ENCODE peak calls at places on chromosomes 3 and 15, in seven cellular contexts. One of them, this sample, is unnamed.

GRCh38 chr3:126911162-126912026 is 71.5 kb upstream of the PLXNA1 start:
- DNase-seq in AG10803: peak; percentile 95
- DNase-seq in stomach: peak; percentile 37
- DNase-seq in A549: peak; percentile 79
- DNase-seq in AG04449: peak; percentile 36
- DNase-seq in foreskin fibroblast: peak; percentile 82
- DNase-seq in lower lobe of right lung: peak; percentile 66
- DNase-seq in this sample: peak; percentile 95

GRCh38 chr3:174716956-174717355 is 142.2 kb upstream of the NAALADL2 start:
- DNase-seq in stomach: no peak
- DNase-seq in foreskin fibroblast: no peak
- DNase-seq in AG04449: no peak
- DNase-seq in AG10803: no peak
- DNase-seq in lower lobe of right lung: no peak
- DNase-seq in A549: no peak
- DNase-seq in this sample: no peak

GRCh38 chr3:134620476-134621115 is 30.2 kb downstream of the KY start:
- DNase-seq in AG10803: no peak
- DNase-seq in lower lobe of right lung: no peak
- DNase-seq in stomach: peak; percentile 18
- DNase-seq in AG04449: no peak
- DNase-seq in foreskin fibroblast: no peak
- DNase-seq in A549: no peak
- DNase-seq in this sample: no peak

GRCh38 chr15:64044315-64045105 is 1.8 kb downstream of the DAPK2 start:
- DNase-seq in A549: no peak
- DNase-seq in foreskin fibroblast: no peak
- DNase-seq in AG10803: no peak
- DNase-seq in lower lobe of right lung: no peak
- DNase-seq in AG04449: no peak
- DNase-seq in stomach: peak; percentile 31
- DNase-seq in this sample: no peak

GRCh38 chr15:51390239-51390931 is 48.9 kb downstream of the GLDN start:
- DNase-seq in foreskin fibroblast: no peak
- DNase-seq in AG10803: no peak
- DNase-seq in lower lobe of right lung: no peak
- DNase-seq in AG04449: no peak
- DNase-seq in A549: no peak
- DNase-seq in stomach: no peak
- DNase-seq in this sample: no peak

GRCh38 chr15:32994810-32995424 is 199.6 kb downstream of the FMN1 start:
- DNase-seq in A549: peak; percentile 62
- DNase-seq in stomach: no peak
- DNase-seq in lower lobe of right lung: no peak
- DNase-seq in AG10803: peak; percentile 63
- DNase-seq in AG04449: no peak
- DNase-seq in foreskin fibroblast: peak; percentile 74
- DNase-seq in this sample: peak; percentile 79

GRCh38 chr3:101865751-101866509 is 16.6 kb downstream of the NFKBIZ start:
- DNase-seq in AG10803: no peak
- DNase-seq in stomach: no peak
- DNase-seq in lower lobe of right lung: no peak
- DNase-seq in AG04449: no peak
- DNase-seq in A549: no peak
- DNase-seq in foreskin fibroblast: peak; percentile 47
- DNase-seq in this sample: no peak

GRCh38 chr15:67940324-67940719 is 100.5 kb upstream of the RNU6-1 start:
- DNase-seq in AG04449: no peak
- DNase-seq in stomach: no peak
- DNase-seq in foreskin fibroblast: no peak
- DNase-seq in A549: no peak
- DNase-seq in AG10803: no peak
- DNase-seq in lower lobe of right lung: no peak
- DNase-seq in this sample: no peak

GRCh38 chr3:159128628-159129027 is 326.8 kb downstream of the MFSD1 start:
- DNase-seq in lower lobe of right lung: no peak
- DNase-seq in A549: peak; percentile 20
- DNase-seq in AG10803: peak; percentile 82
- DNase-seq in foreskin fibroblast: peak; percentile 77
- DNase-seq in AG04449: peak; percentile 24
- DNase-seq in stomach: no peak
- DNase-seq in this sample: peak; percentile 72

GRCh38 chr3:32842531-32842931 is 24.7 kb downstream of the TRIM71 start:
- DNase-seq in lower lobe of right lung: no peak
- DNase-seq in AG10803: no peak
- DNase-seq in AG04449: no peak
- DNase-seq in stomach: peak; percentile 55
- DNase-seq in foreskin fibroblast: no peak
- DNase-seq in A549: no peak
- DNase-seq in this sample: no peak

GRCh38 chr3:107938128-107938527 is 152.7 kb downstream of the CD47 start:
- DNase-seq in A549: peak; percentile 29
- DNase-seq in foreskin fibroblast: peak; percentile 62
- DNase-seq in AG10803: peak; percentile 89
- DNase-seq in AG04449: no peak
- DNase-seq in lower lobe of right lung: no peak
- DNase-seq in stomach: no peak
- DNase-seq in this sample: peak; percentile 77

GRCh38 chr3:179842061-179842460 is 189.2 kb downstream of the USP13 start:
- DNase-seq in foreskin fibroblast: no peak
- DNase-seq in stomach: no peak
- DNase-seq in lower lobe of right lung: no peak
- DNase-seq in AG04449: no peak
- DNase-seq in AG10803: no peak
- DNase-seq in A549: no peak
- DNase-seq in this sample: no peak

GRCh38 chr3:53798144-53798543 is 48.1 kb downstream of the CHDH start:
- DNase-seq in AG10803: no peak
- DNase-seq in foreskin fibroblast: no peak
- DNase-seq in lower lobe of right lung: no peak
- DNase-seq in AG04449: no peak
- DNase-seq in A549: no peak
- DNase-seq in stomach: no peak
- DNase-seq in this sample: no peak

GRCh38 chr3:60954049-60954448 is 297.2 kb downstream of the FHIT start:
- DNase-seq in A549: no peak
- DNase-seq in AG04449: peak; percentile 72
- DNase-seq in stomach: no peak
- DNase-seq in AG10803: peak; percentile 47
- DNase-seq in lower lobe of right lung: no peak
- DNase-seq in foreskin fibroblast: peak; percentile 45
- DNase-seq in this sample: no peak

GRCh38 chr3:34863485-34863884 is 775.8 kb upstream of the ARPP21 start:
- DNase-seq in A549: no peak
- DNase-seq in foreskin fibroblast: peak; percentile 16
- DNase-seq in AG04449: no peak
- DNase-seq in stomach: no peak
- DNase-seq in AG10803: no peak
- DNase-seq in lower lobe of right lung: no peak
- DNase-seq in this sample: no peak

GRCh38 chr3:77348244-77348855 is 308.5 kb downstream of the ROBO2 start:
- DNase-seq in foreskin fibroblast: peak; percentile 64
- DNase-seq in AG04449: no peak
- DNase-seq in stomach: no peak
- DNase-seq in AG10803: no peak
- DNase-seq in lower lobe of right lung: no peak
- DNase-seq in A549: peak; percentile 35
- DNase-seq in this sample: peak; percentile 20

GRCh38 chr3:26915208-26915607 is 292.6 kb downstream of the LRRC3B start:
- DNase-seq in lower lobe of right lung: no peak
- DNase-seq in stomach: no peak
- DNase-seq in AG10803: no peak
- DNase-seq in foreskin fibroblast: no peak
- DNase-seq in AG04449: no peak
- DNase-seq in A549: no peak
- DNase-seq in this sample: no peak

GRCh38 chr3:61537366-61537765 is 24.0 kb upstream of the PTPRG start:
- DNase-seq in foreskin fibroblast: no peak
- DNase-seq in AG04449: no peak
- DNase-seq in lower lobe of right lung: no peak
- DNase-seq in A549: no peak
- DNase-seq in stomach: no peak
- DNase-seq in AG10803: no peak
- DNase-seq in this sample: peak; percentile 53

GRCh38 chr3:125168711-125169410 is 43.7 kb downstream of the SLC12A8 start:
- DNase-seq in stomach: no peak
- DNase-seq in foreskin fibroblast: peak; percentile 28
- DNase-seq in A549: no peak
- DNase-seq in lower lobe of right lung: peak; percentile 36
- DNase-seq in AG10803: peak; percentile 43
- DNase-seq in AG04449: no peak
- DNase-seq in this sample: no peak

GRCh38 chr3:151146071-151146730 is 56.8 kb downstream of the GPR171 start:
- DNase-seq in A549: peak; percentile 79
- DNase-seq in AG04449: no peak
- DNase-seq in AG10803: peak; percentile 71
- DNase-seq in stomach: peak; percentile 72
- DNase-seq in lower lobe of right lung: peak; percentile 66
- DNase-seq in foreskin fibroblast: peak; percentile 87
- DNase-seq in this sample: peak; percentile 82
- H3K4me3 ChIP-seq in A549: no peak overlapping the region
- H3K4me3 ChIP-seq in AG04449: no peak overlapping the region
- H3K4me3 ChIP-seq in AG10803: no peak overlapping the region
- H3K4me3 ChIP-seq in stomach: no peak overlapping the region
- H3K4me3 ChIP-seq in lower lobe of right lung: no peak overlapping the region
- H3K4me3 ChIP-seq in foreskin fibroblast: peak overlapping the region; percentile 46
- H3K4me3 ChIP-seq in this sample: no peak overlapping the region

DNA sequence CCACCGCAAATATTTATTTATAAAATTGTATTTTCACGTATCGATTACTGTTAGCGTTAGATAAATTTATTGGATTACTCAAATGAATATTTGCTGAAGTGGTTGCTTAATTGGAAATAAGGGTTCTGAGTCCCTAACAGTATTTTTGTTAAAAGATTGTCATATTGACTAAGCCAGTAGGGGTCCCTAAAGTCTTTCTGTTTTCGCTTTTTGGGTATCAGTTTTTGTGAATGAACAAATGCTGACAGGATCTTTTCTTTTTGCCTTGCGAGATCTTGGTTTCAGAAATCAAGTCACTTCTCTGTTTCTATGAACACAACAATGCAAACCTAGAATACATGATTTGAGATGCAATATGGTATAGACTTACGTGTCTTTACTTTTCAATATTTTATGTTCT is 7.1 kb downstream of the RAD51 start:
- DNase-seq in AG10803: peak; percentile 15
- DNase-seq in AG04449: no peak
- DNase-seq in lower lobe of right lung: no peak
- DNase-seq in foreskin fibroblast: peak; percentile 29
- DNase-seq in stomach: no peak
- DNase-seq in A549: no peak
- DNase-seq in this sample: peak; percentile 46
- TF ChIP-seq CTCF in AG10803: peak; percentile 29
- TF ChIP-seq CTCF in AG04449: no peak
- TF ChIP-seq CTCF in lower lobe of right lung: no peak
- TF ChIP-seq CTCF in foreskin fibroblast: peak; percentile 20
- TF ChIP-seq CTCF in stomach: no peak
- TF ChIP-seq CTCF in A549: no peak
- TF ChIP-seq CTCF in this sample: peak; percentile 35

GRCh38 chr3:120284702-120285507 is at the start of gene GPR156:
- DNase-seq in foreskin fibroblast: peak; percentile 65
- DNase-seq in stomach: no peak
- DNase-seq in A549: peak; percentile 12
- DNase-seq in AG10803: peak; percentile 9
- DNase-seq in AG04449: no peak
- DNase-seq in lower lobe of right lung: no peak
- DNase-seq in this sample: peak; percentile 20
- H3K4me3 ChIP-seq in foreskin fibroblast: peak within 1 kb of the TSS; percentile 65
- H3K4me3 ChIP-seq in stomach: peak within 1 kb of the TSS; percentile 55
- H3K4me3 ChIP-seq in A549: peak within 1 kb of the TSS; percentile 64
- H3K4me3 ChIP-seq in AG10803: peak within 1 kb of the TSS; percentile 63
- H3K4me3 ChIP-seq in AG04449: peak within 1 kb of the TSS; percentile 62
- H3K4me3 ChIP-seq in lower lobe of right lung: peak within 1 kb of the TSS; percentile 51
- H3K4me3 ChIP-seq in this sample: peak within 1 kb of the TSS; percentile 61

GRCh38 chr3:6524479-6524878 is 336.4 kb upstream of the GRM7 start:
- DNase-seq in AG10803: no peak
- DNase-seq in lower lobe of right lung: no peak
- DNase-seq in stomach: no peak
- DNase-seq in A549: no peak
- DNase-seq in foreskin fibroblast: no peak
- DNase-seq in AG04449: no peak
- DNase-seq in this sample: no peak

GRCh38 chr3:6528951-6529350 is 332.0 kb upstream of the GRM7 start:
- DNase-seq in lower lobe of right lung: no peak
- DNase-seq in A549: no peak
- DNase-seq in foreskin fibroblast: no peak
- DNase-seq in stomach: no peak
- DNase-seq in AG04449: no peak
- DNase-seq in AG10803: no peak
- DNase-seq in this sample: no peak

GRCh38 chr3:6526861-6527260 is 334.1 kb upstream of the GRM7 start:
- DNase-seq in stomach: no peak
- DNase-seq in foreskin fibroblast: no peak
- DNase-seq in AG10803: no peak
- DNase-seq in lower lobe of right lung: no peak
- DNase-seq in AG04449: no peak
- DNase-seq in A549: no peak
- DNase-seq in this sample: no peak

GRCh38 chr3:6532101-6532500 is 328.8 kb upstream of the GRM7 start:
- DNase-seq in foreskin fibroblast: no peak
- DNase-seq in AG10803: no peak
- DNase-seq in lower lobe of right lung: no peak
- DNase-seq in A549: no peak
- DNase-seq in AG04449: no peak
- DNase-seq in stomach: no peak
- DNase-seq in this sample: no peak

DNA sequence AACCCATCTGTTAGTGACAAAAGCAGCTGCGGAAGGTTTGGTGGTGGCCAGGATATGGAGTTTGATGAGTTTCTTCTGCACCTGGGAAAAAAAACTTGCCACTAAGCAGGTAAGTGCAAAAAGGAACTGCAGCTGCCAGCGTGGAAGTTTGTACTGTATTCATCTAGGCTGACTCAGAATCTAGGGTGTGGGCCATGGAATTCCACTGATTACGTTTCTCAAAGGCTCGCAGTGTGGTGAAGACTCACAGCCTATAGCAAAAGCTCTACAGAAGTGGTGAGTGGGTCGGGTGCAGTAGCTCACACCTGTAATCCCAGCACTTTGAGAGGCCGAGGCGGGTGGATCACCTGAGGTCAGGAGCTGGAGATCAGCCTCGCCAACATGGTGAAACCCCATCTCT is 334.6 kb upstream of the GRM7 start:
- DNase-seq in A549: no peak
- DNase-seq in stomach: no peak
- DNase-seq in AG04449: no peak
- DNase-seq in foreskin fibroblast: no peak
- DNase-seq in AG10803: no peak
- DNase-seq in lower lobe of right lung: no peak
- DNase-seq in this sample: no peak
- TF ChIP-seq CTCF in A549: no peak
- TF ChIP-seq CTCF in stomach: no peak
- TF ChIP-seq CTCF in AG04449: no peak
- TF ChIP-seq CTCF in foreskin fibroblast: no peak
- TF ChIP-seq CTCF in AG10803: no peak
- TF ChIP-seq CTCF in lower lobe of right lung: no peak
- TF ChIP-seq CTCF in this sample: no peak

GRCh38 chr3:196208942-196209695 is 2.1 kb downstream of the ZDHHC19 start:
- DNase-seq in A549: no peak
- DNase-seq in AG04449: no peak
- DNase-seq in lower lobe of right lung: no peak
- DNase-seq in foreskin fibroblast: no peak
- DNase-seq in stomach: no peak
- DNase-seq in AG10803: no peak
- DNase-seq in this sample: no peak
- H3K4me3 ChIP-seq in A549: no peak overlapping the region
- H3K4me3 ChIP-seq in AG04449: no peak overlapping the region
- H3K4me3 ChIP-seq in lower lobe of right lung: no peak overlapping the region
- H3K4me3 ChIP-seq in foreskin fibroblast: no peak overlapping the region
- H3K4me3 ChIP-seq in stomach: no peak overlapping the region
- H3K4me3 ChIP-seq in AG10803: no peak overlapping the region
- H3K4me3 ChIP-seq in this sample: no peak overlapping the region